ENCODE peak calls at places on chromosomes 13 and 19, in nine cellular contexts. V, O, J, Z, K, F, B, W and X are unnamed samples.

GRCh38 chr19:19531951-19532805 is 3.5 kb downstream of the YJEFN3 start:
- DNase-seq in K (peak), V (peak), O (peak), W (peak), J (peak), Z (peak), F (peak), B (peak), X (no peak)

GRCh38 chr13:22897571-22898314 is 283.0 kb upstream of the SGCG start:
- DNase-seq in B (no peak), W (no peak), F (no peak), K (no peak), Z (no peak), O (no peak), V (no peak), J (no peak), X (no peak)

GRCh38 chr13:114229486-114229885 is 5.2 kb upstream of the CDC16 start:
- DNase-seq in K (no peak), B (no peak), J (no peak), F (no peak), O (no peak), W (no peak), Z (no peak), V (no peak), X (no peak)

GRCh38 chr13:23469901-23470525 is 36.5 kb upstream of the SACS start:
- DNase-seq in O (peak), K (no peak), F (peak), B (no peak), J (no peak), V (no peak), W (no peak), Z (no peak), X (no peak)

GRCh38 chr19:52230685-52231084 is 38.7 kb upstream of the ZNF766 start:
- DNase-seq in K (no peak), O (no peak), F (no peak), V (no peak), J (no peak), B (no peak), Z (no peak), W (no peak), X (no peak)

GRCh38 chr19:13788991-13789390 is 6.3 kb upstream of the ZSWIM4 start:
- DNase-seq in W (peak), B (no peak), K (no peak), F (no peak), V (no peak), O (no peak), J (no peak), Z (no peak), X (no peak)

GRCh38 chr19:54186351-54186750 is 3.0 kb downstream of the MBOAT7 start:
- DNase-seq in K (no peak), F (no peak), W (no peak), O (no peak), B (no peak), Z (no peak), V (no peak), J (no peak), X (no peak)

GRCh38 chr13:76455960-76456359 is 430.2 kb downstream of the KCTD12 start:
- DNase-seq in O (no peak), F (no peak), Z (no peak), K (no peak), J (no peak), W (no peak), V (no peak), B (no peak), X (no peak)

GRCh38 chr19:46748325-46749109 is 2.3 kb upstream of the STRN4 start:
- DNase-seq in B (peak), J (no peak), V (peak), K (peak), O (peak), W (peak), F (peak), Z (no peak), X (no peak)

GRCh38 chr19:38993271-38993670 is 17.7 kb upstream of the FBXO17 start:
- DNase-seq in B (no peak), J (no peak), F (no peak), K (no peak), W (no peak), V (no peak), Z (no peak), O (peak), X (no peak)

GRCh38 chr13:27796544-27797227 is 4.4 kb downstream of the GSX1 start:
- DNase-seq in J (no peak), O (no peak), F (no peak), Z (peak), B (no peak), K (no peak), V (no peak), W (no peak), X (no peak)

GRCh38 chr13:106471957-106472543 is 63.4 kb downstream of the EFNB2 start:
- DNase-seq in B (no peak), J (no peak), K (no peak), Z (peak), O (peak), V (no peak), F (no peak), W (no peak), X (peak)

GRCh38 chr13:113598481-113598880 is 13.9 kb downstream of the TFDP1 start:
- DNase-seq in B (no peak), J (no peak), F (no peak), W (no peak), Z (no peak), O (no peak), K (peak), V (no peak), X (no peak)

GRCh38 chr19:45475537-45476348 is 7.9 kb downstream of the FOSB start:
- DNase-seq in O (peak), V (no peak), W (no peak), K (no peak), F (no peak), B (no peak), Z (no peak), J (no peak), X (no peak)

GRCh38 chr19:58544591-58545285 is 874 bp downstream of the TRIM28 start:
- DNase-seq in B (peak), K (no peak), Z (peak), W (no peak), O (peak), J (no peak), V (peak), F (no peak), X (no peak)

GRCh38 chr13:114100446-114101320 is 31.7 kb downstream of the RASA3 start:
- DNase-seq in W (no peak), B (no peak), Z (no peak), J (no peak), V (no peak), K (no peak), F (no peak), O (no peak), X (no peak)

GRCh38 chr13:95524270-95524901 is 28.1 kb upstream of the CLDN10 start:
- DNase-seq in V (no peak), J (no peak), W (no peak), K (no peak), Z (no peak), F (no peak), B (no peak), O (no peak), X (no peak)

GRCh38 chr19:5947435-5947834 is 30.5 kb downstream of the RANBP3 start:
- DNase-seq in O (no peak), V (no peak), F (no peak), K (no peak), Z (no peak), W (no peak), B (no peak), J (no peak), X (no peak)

GRCh38 chr13:46289260-46289955 is 77.7 kb downstream of the LRRC63 start:
- DNase-seq in J (no peak), W (no peak), Z (no peak), K (no peak), O (no peak), F (no peak), V (no peak), B (no peak), X (no peak)

GRCh38 chr19:19615086-19615485 is 3.4 kb downstream of the PBX4 start:
- DNase-seq in B (no peak), O (peak), J (no peak), W (peak), K (no peak), Z (no peak), V (no peak), F (no peak), X (peak)

GRCh38 chr19:33063356-33064116 is 1.2 kb downstream of the RHPN2 start:
- DNase-seq in O (peak), F (no peak), Z (no peak), K (no peak), B (no peak), V (no peak), J (no peak), W (no peak), X (no peak)

GRCh38 chr13:110390572-110390971 is 83.5 kb downstream of the COL4A2 start:
- DNase-seq in K (no peak), B (no peak), O (no peak), W (no peak), F (no peak), V (no peak), J (no peak), Z (no peak), X (no peak)

GRCh38 chr13:24254151-24254810 is 55.1 kb upstream of the C1QTNF9 start:
- DNase-seq in W (peak), O (no peak), B (peak), Z (no peak), F (no peak), V (peak), J (no peak), K (peak), X (no peak)

GRCh38 chr13:103469771-103470170 is 403.6 kb upstream of the SLC10A2 start:
- DNase-seq in V (no peak), J (no peak), W (no peak), F (no peak), O (no peak), Z (no peak), B (no peak), K (no peak), X (no peak)

GRCh38 chr19:2245273-2245672 is 3.9 kb upstream of the AMH start:
- DNase-seq in B (no peak), J (no peak), V (no peak), O (no peak), F (no peak), W (no peak), Z (no peak), K (no peak), X (no peak)